ENCODE peak calls at places on chromosome 21, in six cellular contexts. Y is GM12865; O is Peyer's patch; A is epithelial cell of esophagus; U is CD4-positive, alpha-beta T cell; G is natural killer cell. F is an unnamed sample.

GRCh38 chr21:31974454-31974985 is 101.7 kb downstream of the HUNK start:
- DNase-seq in Y (peak; percentile 23), O (peak; percentile 27), A (no peak), U (no peak), G (no peak), F (no peak)

GRCh38 chr21:38740131-38740530 is 65.6 kb upstream of the ETS2 start:
- DNase-seq in Y (no peak), O (no peak), A (no peak), U (no peak), G (no peak), F (no peak)

GRCh38 chr21:43864806-43865470 is at the start of gene AGPAT3:
- DNase-seq in Y (peak; percentile 54), O (no peak), A (no peak), U (no peak), G (no peak), F (no peak)

GRCh38 chr21:28745131-28746055 is 247.3 kb downstream of the LTN1 start:
- DNase-seq in Y (peak; percentile 84), O (peak; percentile 53), A (peak; percentile 87), U (peak; percentile 50), G (peak; percentile 51), F (peak; percentile 57)

GRCh38 chr21:44375281-44375651 is 21.8 kb downstream of the TRPM2 start:
- DNase-seq in Y (peak; percentile 47), O (peak; percentile 77), A (no peak), U (no peak), G (peak; percentile 68), F (peak; percentile 84)

GRCh38 chr21:44875341-44875740 is 1.9 kb upstream of the PTTG1IP start:
- DNase-seq in Y (peak; percentile 59), O (no peak), A (peak; percentile 77), U (no peak), G (no peak), F (no peak)

GRCh38 chr21:44694776-44695175 is 2.2 kb upstream of the KRTAP10-12 start:
- DNase-seq in Y (no peak), O (no peak), A (no peak), U (no peak), G (no peak), F (no peak)

GRCh38 chr21:20661745-20662470 is 336.3 kb upstream of the NCAM2 start:
- DNase-seq in Y (no peak), O (no peak), A (no peak), U (no peak), G (no peak), F (no peak)

GRCh38 chr21:44932366-44933181 is 7.3 kb upstream of the SLX9 start:
- DNase-seq in Y (peak; percentile 68), O (peak; percentile 68), A (peak; percentile 38), U (peak; percentile 61), G (peak; percentile 71), F (no peak)

GRCh38 chr21:42385619-42386018 is 10.2 kb downstream of the TMPRSS3 start:
- DNase-seq in Y (no peak), O (no peak), A (no peak), U (no peak), G (no peak), F (no peak)

GRCh38 chr21:38123626-38124025 is 133.2 kb upstream of the KCNJ15 start:
- DNase-seq in Y (no peak), O (no peak), A (no peak), U (no peak), G (no peak), F (no peak)

GRCh38 chr21:41901782-41902181 is 22.6 kb upstream of the PRDM15 start:
- DNase-seq in Y (no peak), O (no peak), A (no peak), U (no peak), G (no peak), F (no peak)

GRCh38 chr21:43333301-43334062 is 93.4 kb downstream of the SIK1 start:
- DNase-seq in Y (no peak), O (no peak), A (peak; percentile 95), U (no peak), G (no peak), F (no peak)

GRCh38 chr21:31316072-31316471 is 28.0 kb downstream of the TIAM1 start:
- DNase-seq in Y (no peak), O (no peak), A (no peak), U (no peak), G (no peak), F (no peak)

GRCh38 chr21:42609806-42610205 is 43.6 kb upstream of the PDE9A start:
- DNase-seq in Y (peak; percentile 85), O (no peak), A (no peak), U (no peak), G (no peak), F (no peak)

GRCh38 chr21:34526618-34527290 is 14.7 kb upstream of the KCNE1 start:
- DNase-seq in Y (peak; percentile 49), O (no peak), A (peak; percentile 99), U (no peak), G (no peak), F (no peak)

GRCh38 chr21:45258476-45258875 is 29.2 kb downstream of the POFUT2 start:
- DNase-seq in Y (no peak), O (peak; percentile 7), A (no peak), U (no peak), G (no peak), F (no peak)

GRCh38 chr21:41398251-41398650 is 27.8 kb upstream of the MX1 start:
- DNase-seq in Y (no peak), O (no peak), A (no peak), U (no peak), G (no peak), F (no peak)

GRCh38 chr21:16811011-16811410 is 701.8 kb upstream of the CXADR start:
- DNase-seq in Y (no peak), O (no peak), A (no peak), U (no peak), G (no peak), F (no peak)

DNA sequence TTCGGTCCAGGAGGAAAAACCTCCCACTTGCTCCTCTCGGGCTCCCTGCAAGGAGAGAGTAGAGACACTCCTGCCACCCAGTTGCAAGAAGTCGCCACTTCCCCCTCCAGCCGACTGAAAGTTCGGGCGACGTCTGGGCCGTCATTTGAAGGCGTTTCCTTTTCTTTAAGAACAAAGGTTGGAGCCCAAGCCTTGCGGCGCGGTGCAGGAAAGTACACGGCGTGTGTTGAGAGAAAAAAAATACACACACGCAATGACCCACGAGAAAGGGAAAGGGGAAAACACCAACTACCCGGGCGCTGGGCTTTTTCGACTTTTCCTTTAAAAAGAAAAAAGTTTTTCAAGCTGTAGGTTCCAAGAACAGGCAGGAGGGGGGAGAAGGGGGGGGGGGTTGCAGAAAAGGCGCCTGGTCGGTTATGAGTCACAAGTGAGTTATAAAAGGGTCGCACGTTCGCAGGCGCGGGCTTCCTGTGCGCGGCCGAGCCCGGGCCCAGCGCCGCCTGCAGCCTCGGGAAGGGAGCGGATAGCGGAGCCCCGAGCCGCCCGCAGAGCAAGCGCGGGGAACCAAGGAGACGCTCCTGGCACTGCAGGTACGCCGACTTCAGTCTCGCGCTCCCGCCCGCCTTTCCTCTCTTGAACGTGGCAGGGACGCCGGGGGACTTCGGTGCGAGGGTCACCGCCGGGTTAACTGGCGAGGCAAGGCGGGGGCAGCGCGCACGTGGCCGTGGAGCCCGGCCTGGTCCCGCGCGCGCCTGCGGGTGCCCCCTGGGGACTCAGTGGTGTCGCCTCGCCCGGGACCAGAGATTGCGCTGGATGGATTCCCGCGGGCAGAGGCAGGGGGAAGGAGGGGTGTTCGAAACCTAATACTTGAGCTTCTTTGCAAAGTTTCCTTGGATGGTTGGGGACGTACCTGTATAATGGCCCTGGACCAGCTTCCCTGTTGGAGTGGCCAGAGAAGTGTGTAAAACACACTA is 45.3 kb downstream of the MRPL39 start:
- DNase-seq in Y (peak; percentile 94), O (peak; percentile 75), A (peak; percentile 59), U (peak; percentile 32), G (peak; percentile 67), F (peak; percentile 56)
- TF ChIP-seq CTCF in Y (peak; percentile 26), O (peak; percentile 5), A (peak; percentile 13), U (no peak), G (no peak), F (peak; percentile 50)

DNA sequence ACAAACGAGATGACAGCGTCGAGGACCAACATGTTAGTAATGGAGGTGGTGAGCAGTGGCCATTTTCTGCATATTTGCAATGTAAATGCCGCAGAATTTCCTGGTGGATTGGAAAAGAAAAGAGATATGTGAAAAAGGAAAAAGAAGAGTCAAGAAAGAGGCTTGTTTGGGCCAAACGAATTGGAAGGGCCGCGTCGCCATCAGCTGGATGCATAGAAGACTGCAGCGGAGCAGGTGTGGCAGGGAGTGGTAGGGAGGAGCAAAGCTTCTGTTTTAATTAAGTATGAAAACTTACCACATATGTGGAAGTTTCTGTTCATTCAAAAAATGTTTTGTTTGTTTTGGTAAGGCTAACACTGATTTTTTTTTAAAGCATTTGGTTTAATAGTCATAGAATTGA is 690.7 kb downstream of the NCAM2 start:
- DNase-seq in Y (no peak), O (no peak), A (no peak), U (no peak), G (no peak), F (no peak)
- TF ChIP-seq CTCF in Y (no peak), O (no peak), A (no peak), U (no peak), G (no peak), F (no peak)

DNA sequence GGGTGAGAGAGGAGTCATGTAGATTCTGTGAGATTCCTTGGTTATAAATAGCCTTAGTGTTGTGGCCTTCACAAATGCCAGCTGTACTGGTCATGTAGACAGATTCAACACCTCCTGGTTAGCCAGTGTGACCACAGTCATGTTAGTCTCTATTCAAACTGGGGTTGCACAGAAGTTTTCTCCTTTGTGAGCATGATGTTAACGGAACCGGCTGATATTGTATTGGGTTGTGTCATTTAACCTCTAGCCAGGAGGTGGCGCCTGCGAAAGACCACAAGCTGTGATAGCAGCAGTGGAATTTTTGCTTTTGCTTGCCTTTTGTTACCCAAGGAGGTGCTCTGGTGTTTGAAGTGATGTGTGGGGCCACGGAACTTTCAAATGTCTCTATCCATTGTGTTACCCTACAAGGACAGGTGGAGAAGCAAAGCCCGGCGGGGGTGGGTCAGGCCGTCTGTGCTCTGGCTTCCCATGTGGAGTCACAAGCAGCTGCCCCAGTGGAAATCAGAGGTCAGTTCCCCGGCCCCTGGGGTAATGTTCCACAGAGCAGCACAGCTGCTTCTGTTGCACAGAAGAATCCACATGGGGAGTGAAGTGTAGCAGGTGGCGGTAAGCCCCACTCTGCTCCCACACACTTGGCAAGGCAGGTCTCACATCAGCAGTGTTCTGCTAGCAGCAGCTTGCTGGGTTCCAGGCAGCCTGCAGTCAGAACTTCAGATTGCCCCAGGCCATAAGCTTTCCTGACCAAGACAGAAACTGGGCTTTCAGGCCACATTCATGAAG is 112.6 kb downstream of the ADAMTS1 start:
- DNase-seq in Y (peak; percentile 32), O (no peak), A (peak; percentile 52), U (no peak), G (no peak), F (no peak)
- TF ChIP-seq CTCF in Y (peak; percentile 49), O (peak; percentile 34), A (peak; percentile 75), U (peak; percentile 23), G (peak; percentile 55), F (peak; percentile 42)

GRCh38 chr21:36104306-36105300 is 30.3 kb upstream of the CBR3 start:
- DNase-seq in Y (peak; percentile 31), O (peak; percentile 53), A (peak; percentile 88), U (no peak), G (no peak), F (no peak)
- TF ChIP-seq CTCF in Y (peak; percentile 33), O (peak; percentile 55), A (peak; percentile 39), U (peak; percentile 61), G (peak; percentile 29), F (peak; percentile 44)

F was measured in CD14-positive monocyte.